ENCODE peak calls at places on chromosomes 4 and X, in nine cellular contexts. Z is natural killer cell; R is pancreas; E is naive thymus-derived CD4-positive, alpha-beta T cell; B is naive thymus-derived CD8-positive, alpha-beta T cell; Y is naive B cell; M is midbrain; T is upper lobe of right lung; D is mesendoderm. F is an unnamed sample.

GRCh38 chr4:37780444-37781133 is 45.9 kb upstream of the PGM2 start:
- DNase-seq in Z (no peak), R (no peak), E (peak; percentile 88), B (peak; percentile 75), Y (peak; percentile 19), M (no peak), T (no peak), D (no peak), F (no peak)

GRCh38 chr4:64784125-64784524 is 374.9 kb upstream of the TECRL start:
- DNase-seq in Z (no peak), R (no peak), E (no peak), B (no peak), Y (no peak), M (no peak), T (no peak), D (peak; percentile 41), F (no peak)

GRCh38 chr4:128424524-128425195 is 137.0 kb upstream of the PGRMC2 start:
- DNase-seq in Z (no peak), R (no peak), E (no peak), B (no peak), Y (no peak), M (no peak), T (no peak), D (no peak), F (no peak)

GRCh38 chr4:2243682-2244380 is 1.9 kb upstream of the HAUS3 start:
- DNase-seq in Z (no peak), R (no peak), E (no peak), B (no peak), Y (no peak), M (peak; percentile 46), T (peak; percentile 69), D (peak; percentile 44), F (peak; percentile 81)

GRCh38 chr4:81470456-81471327 is 1.0 kb downstream of the RASGEF1B start:
- DNase-seq in Z (peak; percentile 44), R (peak; percentile 14), E (peak; percentile 64), B (peak; percentile 51), Y (peak; percentile 74), M (peak; percentile 67), T (peak; percentile 75), D (peak; percentile 77), F (peak; percentile 87)

GRCh38 chr4:76881375-76881774 is 16.6 kb downstream of the SOWAHB start:
- DNase-seq in Z (no peak), R (peak; percentile 29), E (no peak), B (no peak), Y (no peak), M (no peak), T (no peak), D (no peak), F (no peak)

GRCh38 chrX:17414839-17415238 is 39.8 kb downstream of the NHS start:
- DNase-seq in Z (no peak), R (peak; percentile 36), E (no peak), B (no peak), Y (no peak), M (no peak), T (no peak), D (peak; percentile 87), F (no peak)

GRCh38 chrX:47187106-47187677 is 6.4 kb upstream of the UBA1 start:
- DNase-seq in Z (no peak), R (peak; percentile 34), E (no peak), B (no peak), Y (no peak), M (no peak), T (peak; percentile 16), D (peak; percentile 47), F (peak; percentile 51)

GRCh38 chr4:38872620-38873019 is 5.0 kb downstream of the FAM114A1 start:
- DNase-seq in Z (no peak), R (peak; percentile 57), E (no peak), B (no peak), Y (no peak), M (no peak), T (no peak), D (no peak), F (no peak)

GRCh38 chr4:75146223-75146622 is 213.3 kb downstream of the PARM1 start:
- DNase-seq in Z (no peak), R (no peak), E (no peak), B (no peak), Y (no peak), M (no peak), T (no peak), D (no peak), F (no peak)

GRCh38 chrX:12058087-12058486 is 80.2 kb upstream of the FRMPD4 start:
- DNase-seq in Z (no peak), R (no peak), E (no peak), B (no peak), Y (no peak), M (no peak), T (no peak), D (no peak), F (no peak)

GRCh38 chrX:40314070-40314469 is 216.3 kb upstream of the BCOR start:
- DNase-seq in Z (no peak), R (no peak), E (no peak), B (no peak), Y (no peak), M (peak; percentile 1), T (no peak), D (peak; percentile 68), F (no peak)

GRCh38 chrX:25207803-25208202 is 192.0 kb upstream of the ARX start:
- DNase-seq in Z (no peak), R (no peak), E (no peak), B (no peak), Y (no peak), M (no peak), T (no peak), D (no peak), F (no peak)